ENCODE peak calls at places on chromosomes 5 and 9, in five cellular contexts. J is NCI-H146; E is stimulated activated CD4-positive, alpha-beta T cell treated with anti-CD3 and anti-CD28 coated beads, Interleukin-2, amount 100 ng/mL, for 24 hours; Q is stimulated activated CD8-positive, alpha-beta memory T cell treated with anti-CD3 and anti-CD28 coated beads, Interleukin-2, amount 100 ng/mL, for 1 hour; L is T-helper 1 cell. G is an unnamed sample.

GRCh38 chr5:135225856-135226560 is 173.0 kb downstream of the MACROH2A1 start:
- DNase-seq in L (no peak), J (no peak), E (no peak), Q (no peak), G (no peak)

GRCh38 chr5:143219696-143220095 is 183.8 kb downstream of the NR3C1 start:
- DNase-seq in E (no peak), L (no peak), J (no peak), Q (no peak), G (no peak)

GRCh38 chr5:865771-866170 is 15.0 kb upstream of the ZDHHC11 start:
- DNase-seq in J (no peak), Q (no peak), L (no peak), E (no peak), G (no peak)

GRCh38 chr9:131117111-131117761 is 8.2 kb upstream of the NUP214 start:
- DNase-seq in Q (no peak), J (peak), L (no peak), E (no peak), G (peak)

GRCh38 chr5:14728109-14728938 is 63.8 kb downstream of the OTULIN start:
- DNase-seq in E (no peak), J (peak), Q (no peak), L (no peak), G (no peak)

GRCh38 chr5:72884911-72885310 is 68.5 kb downstream of the TNPO1 start:
- DNase-seq in J (no peak), Q (no peak), L (no peak), E (no peak), G (no peak)

GRCh38 chr9:130034570-130034969 is 8.4 kb downstream of the FNBP1 start:
- DNase-seq in L (no peak), J (no peak), Q (no peak), E (no peak), G (no peak)

GRCh38 chr5:153619706-153620105 is 129.2 kb downstream of the GRIA1 start:
- DNase-seq in Q (no peak), L (no peak), J (no peak), E (no peak), G (peak)

GRCh38 chr9:106846307-106846706 is 16.7 kb upstream of the ZNF462 start:
- DNase-seq in E (no peak), J (no peak), Q (no peak), L (no peak), G (no peak)

GRCh38 chr9:99167120-99167519 is 54.6 kb downstream of the ALG2 start:
- DNase-seq in J (no peak), L (no peak), Q (no peak), E (no peak), G (no peak)

GRCh38 chr9:123162359-123163345 is 105.7 kb downstream of the STRBP start:
- DNase-seq in J (no peak), Q (no peak), E (no peak), L (no peak), G (no peak)

GRCh38 chr9:34717996-34718614 is 8.2 kb upstream of the CCL21 start:
- DNase-seq in E (no peak), L (no peak), J (no peak), Q (no peak), G (no peak)

GRCh38 chr9:13535141-13535540 is 255.6 kb upstream of the MPDZ start:
- DNase-seq in J (no peak), L (no peak), Q (no peak), E (no peak), G (no peak)

GRCh38 chr5:62421414-62421813 is 8.9 kb downstream of the IPO11 start:
- DNase-seq in E (no peak), Q (no peak), L (no peak), J (no peak), G (no peak)

GRCh38 chr9:36039696-36040095 is 3.0 kb downstream of the RECK start:
- DNase-seq in J (no peak), Q (no peak), E (no peak), L (no peak), G (no peak)

GRCh38 chr5:132486318-132487094 is 4.1 kb downstream of the IRF1 start:
- DNase-seq in Q (no peak), L (no peak), J (no peak), E (no peak), G (no peak)

GRCh38 chr5:172943283-172943841 is 15.9 kb upstream of the RPL26L1 start:
- DNase-seq in E (no peak), J (no peak), Q (no peak), L (no peak), G (no peak)

GRCh38 chr9:114216081-114216480 is 60.7 kb downstream of the COL27A1 start:
- DNase-seq in Q (no peak), E (no peak), J (no peak), L (no peak), G (no peak)

GRCh38 chr9:33189331-33189731 is 22.2 kb upstream of the B4GALT1 start:
- DNase-seq in Q (no peak), J (peak), E (no peak), L (no peak), G (no peak)

GRCh38 chr5:41200506-41200905 is 12.8 kb downstream of the C6 start:
- DNase-seq in J (no peak), E (no peak), Q (no peak), L (no peak), G (no peak)

GRCh38 chr9:128249914-128250838 is 25.6 kb downstream of the GOLGA2 start:
- DNase-seq in Q (peak), J (peak), L (peak), E (peak), G (no peak)

GRCh38 chr9:124220551-124221451 is 36.9 kb upstream of the NEK6 start:
- DNase-seq in E (no peak), L (no peak), J (peak), Q (no peak), G (peak)

GRCh38 chr9:123176230-123176629 is 92.2 kb downstream of the STRBP start:
- DNase-seq in J (no peak), L (no peak), E (no peak), Q (no peak), G (no peak)

GRCh38 chr5:168755548-168756093 is 176.5 kb upstream of the PANK3 start:
- DNase-seq in E (no peak), J (no peak), Q (no peak), L (no peak), G (no peak)

GRCh38 chr5:206406-206805 is 11.5 kb downstream of the CCDC127 start:
- DNase-seq in Q (no peak), L (no peak), J (no peak), E (no peak), G (no peak)

GRCh38 chr5:174306345-174307030 is 261.0 kb downstream of the NSG2 start:
- DNase-seq in Q (no peak), J (no peak), E (no peak), L (no peak), G (no peak)

GRCh38 chr5:154945695-154946301 is 4.9 kb downstream of the MRPL22 start:
- DNase-seq in L (no peak), E (no peak), J (no peak), Q (no peak), G (no peak)

GRCh38 chr9:111997831-111998230 is 101.2 kb downstream of the UGCG start:
- DNase-seq in L (no peak), E (no peak), J (no peak), Q (no peak), G (no peak)

GRCh38 chr9:21334603-21334968 is 618 bp downstream of the KLHL9 start:
- DNase-seq in E (no peak), J (no peak), Q (no peak), L (no peak), G (no peak)

GRCh38 chr9:134128727-134129679 is 6.9 kb upstream of the WDR5 start:
- DNase-seq in J (no peak), Q (no peak), E (no peak), L (no peak), G (no peak)

GRCh38 chr9:14813336-14814020 is 90.9 kb upstream of the CER1 start:
- DNase-seq in Q (no peak), E (no peak), L (no peak), J (no peak), G (no peak)

GRCh38 chr5:42612997-42613396 is 143.6 kb upstream of the CCDC152 start:
- DNase-seq in J (no peak), Q (no peak), E (no peak), L (no peak), G (no peak)

GRCh38 chr9:130607640-130608420 is 28.5 kb downstream of the FUBP3 start:
- DNase-seq in J (no peak), L (no peak), Q (no peak), E (no peak), G (no peak)

GRCh38 chr5:167759411-167759821 is 532.0 kb upstream of the WWC1 start:
- DNase-seq in L (no peak), J (no peak), Q (no peak), E (no peak), G (no peak)

GRCh38 chr5:32639943-32640342 is 54.6 kb downstream of the SUB1 start:
- DNase-seq in Q (no peak), L (no peak), J (no peak), E (no peak), G (no peak)

GRCh38 chr9:33881635-33882034 is 64.7 kb downstream of the UBE2R2 start:
- DNase-seq in L (no peak), Q (no peak), J (no peak), E (no peak), G (no peak)

GRCh38 chr9:123356851-123357747 is 1.1 kb downstream of the CRB2 start:
- DNase-seq in J (no peak), Q (no peak), E (no peak), L (no peak), G (no peak)

GRCh38 chr5:67672633-67673032 is 476.0 kb upstream of the CD180 start:
- DNase-seq in J (no peak), Q (no peak), L (no peak), E (no peak), G (no peak)